ENCODE peak calls at places on chromosomes 2 and 18, in ten cellular contexts. E is GM19239, M is BJ, V is body of pancreas, Z is AG04450, G is NCI-H1105 treated with DMSO at 0.1 percent for 48 hours, Q is RPMI8226, W is GDM1, X is A549, T is GM10248. A is an unnamed sample.

GRCh38 chr18:63315879-63316278 is 3.7 kb downstream of the BCL2 start:
- DNase-seq in E (no peak), G (no peak), Q (no peak), Z (no peak), M (no peak), T (no peak), W (no peak), X (no peak), V (no peak), A (no peak)

GRCh38 chr2:112627060-112628040 is 18.4 kb upstream of the SLC20A1 start:
- DNase-seq in V (peak), X (peak), E (no peak), W (peak), G (no peak), Z (peak), Q (no peak), T (no peak), M (peak), A (peak)

GRCh38 chr2:56185582-56186046 is 1.8 kb downstream of the CCDC85A start:
- DNase-seq in Q (peak), G (peak), V (no peak), T (no peak), M (no peak), E (no peak), Z (no peak), X (peak), W (no peak), A (no peak)

GRCh38 chr18:34880882-34881852 is 160.0 kb upstream of the MAPRE2 start:
- DNase-seq in X (no peak), Q (no peak), T (no peak), M (no peak), E (no peak), G (peak), V (no peak), Z (no peak), W (no peak), A (peak)

GRCh38 chr18:58712930-58713329 is 41.7 kb downstream of the MALT1 start:
- DNase-seq in V (no peak), G (no peak), M (no peak), E (no peak), Q (no peak), W (no peak), T (no peak), X (no peak), Z (no peak), A (no peak)

GRCh38 chr2:54042908-54043620 is 72.3 kb upstream of the PSME4 start:
- DNase-seq in T (no peak), X (no peak), W (no peak), G (no peak), M (no peak), Q (no peak), V (no peak), Z (no peak), E (no peak), A (no peak)

GRCh38 chr2:201852462-201852861 is 46.1 kb downstream of the CDK15 start:
- DNase-seq in M (no peak), E (no peak), T (no peak), Q (no peak), X (no peak), W (no peak), V (no peak), Z (no peak), G (no peak), A (no peak)

GRCh38 chr2:152432206-152432653 is 97.3 kb downstream of the FMNL2 start:
- DNase-seq in X (peak), V (peak), M (peak), T (no peak), Z (no peak), E (no peak), W (no peak), G (no peak), Q (no peak), A (peak)

GRCh38 chr2:143937563-143938346 is 582.2 kb downstream of the ZEB2 start:
- DNase-seq in V (no peak), M (no peak), T (no peak), Q (no peak), Z (no peak), W (no peak), X (no peak), E (no peak), G (no peak), A (no peak)

GRCh38 chr2:163646659-163647058 is 89.1 kb downstream of the FIGN start:
- DNase-seq in E (no peak), Z (no peak), X (no peak), M (no peak), W (no peak), G (peak), T (no peak), V (no peak), Q (no peak), A (no peak)

GRCh38 chr2:191126386-191126785 is 24.4 kb downstream of the STAT4 start:
- DNase-seq in M (no peak), Q (no peak), V (no peak), W (no peak), X (no peak), G (no peak), T (no peak), E (no peak), Z (no peak), A (no peak)

A was measured in fibroblast of mammary gland.